ENCODE peak calls at places on chromosomes 5 and 9, in seven cellular contexts. One of them, this sample, is unnamed.

GRCh38 chr5:145548097-145548496 is 287.0 kb downstream of the PRELID2 start:
- DNase-seq in fibroblast of pulmonary artery: no peak
- DNase-seq in lung: no peak
- DNase-seq in thoracic aorta: no peak
- DNase-seq in CD8-positive, alpha-beta T cell: no peak
- DNase-seq in progenitor cell of endocrine pancreas: no peak
- DNase-seq in MM.1S: no peak
- DNase-seq in this sample: no peak

GRCh38 chr9:120532475-120532874 is 47.5 kb downstream of the CDK5RAP2 start:
- DNase-seq in fibroblast of pulmonary artery: peak
- DNase-seq in lung: peak
- DNase-seq in thoracic aorta: no peak
- DNase-seq in CD8-positive, alpha-beta T cell: no peak
- DNase-seq in progenitor cell of endocrine pancreas: no peak
- DNase-seq in MM.1S: no peak
- DNase-seq in this sample: no peak

GRCh38 chr9:8876303-8876702 is 1076.7 kb upstream of the DMAC1 start:
- DNase-seq in fibroblast of pulmonary artery: no peak
- DNase-seq in lung: no peak
- DNase-seq in thoracic aorta: no peak
- DNase-seq in CD8-positive, alpha-beta T cell: no peak
- DNase-seq in progenitor cell of endocrine pancreas: no peak
- DNase-seq in MM.1S: no peak
- DNase-seq in this sample: no peak

GRCh38 chr9:95521699-95522098 is 4.9 kb upstream of the PTCH1 start:
- DNase-seq in fibroblast of pulmonary artery: no peak
- DNase-seq in lung: no peak
- DNase-seq in thoracic aorta: no peak
- DNase-seq in CD8-positive, alpha-beta T cell: no peak
- DNase-seq in progenitor cell of endocrine pancreas: no peak
- DNase-seq in MM.1S: no peak
- DNase-seq in this sample: no peak

GRCh38 chr5:81896764-81897163 is 75.1 kb upstream of the ATG10 start:
- DNase-seq in fibroblast of pulmonary artery: no peak
- DNase-seq in lung: no peak
- DNase-seq in thoracic aorta: no peak
- DNase-seq in CD8-positive, alpha-beta T cell: no peak
- DNase-seq in progenitor cell of endocrine pancreas: no peak
- DNase-seq in MM.1S: no peak
- DNase-seq in this sample: no peak

GRCh38 chr5:71483355-71483754 is 27.9 kb downstream of the BDP1 start:
- DNase-seq in fibroblast of pulmonary artery: peak
- DNase-seq in lung: no peak
- DNase-seq in thoracic aorta: no peak
- DNase-seq in CD8-positive, alpha-beta T cell: no peak
- DNase-seq in progenitor cell of endocrine pancreas: no peak
- DNase-seq in MM.1S: no peak
- DNase-seq in this sample: no peak

GRCh38 chr9:127574089-127574921 is 37.8 kb upstream of the STXBP1 start:
- DNase-seq in fibroblast of pulmonary artery: peak
- DNase-seq in lung: peak
- DNase-seq in thoracic aorta: peak
- DNase-seq in CD8-positive, alpha-beta T cell: no peak
- DNase-seq in progenitor cell of endocrine pancreas: no peak
- DNase-seq in MM.1S: no peak
- DNase-seq in this sample: no peak

GRCh38 chr9:77846957-77847574 is 184.5 kb downstream of the GNAQ start:
- DNase-seq in fibroblast of pulmonary artery: peak
- DNase-seq in lung: no peak
- DNase-seq in thoracic aorta: no peak
- DNase-seq in CD8-positive, alpha-beta T cell: no peak
- DNase-seq in progenitor cell of endocrine pancreas: no peak
- DNase-seq in MM.1S: no peak
- DNase-seq in this sample: no peak

GRCh38 chr9:37511006-37511714 is 25.4 kb downstream of the POLR1E start:
- DNase-seq in fibroblast of pulmonary artery: no peak
- DNase-seq in lung: no peak
- DNase-seq in thoracic aorta: no peak
- DNase-seq in CD8-positive, alpha-beta T cell: no peak
- DNase-seq in progenitor cell of endocrine pancreas: no peak
- DNase-seq in MM.1S: no peak
- DNase-seq in this sample: peak

GRCh38 chr9:137049544-137050449 is 3.8 kb upstream of the NPDC1 start:
- DNase-seq in fibroblast of pulmonary artery: peak
- DNase-seq in lung: no peak
- DNase-seq in thoracic aorta: no peak
- DNase-seq in CD8-positive, alpha-beta T cell: peak
- DNase-seq in progenitor cell of endocrine pancreas: peak
- DNase-seq in MM.1S: peak
- DNase-seq in this sample: peak

GRCh38 chr9:92722386-92723298 is 42.0 kb downstream of the BICD2 start:
- DNase-seq in fibroblast of pulmonary artery: no peak
- DNase-seq in lung: no peak
- DNase-seq in thoracic aorta: no peak
- DNase-seq in CD8-positive, alpha-beta T cell: no peak
- DNase-seq in progenitor cell of endocrine pancreas: no peak
- DNase-seq in MM.1S: no peak
- DNase-seq in this sample: no peak

GRCh38 chr5:161105563-161105962 is 253.6 kb upstream of the ATP10B start:
- DNase-seq in fibroblast of pulmonary artery: peak
- DNase-seq in lung: no peak
- DNase-seq in thoracic aorta: no peak
- DNase-seq in CD8-positive, alpha-beta T cell: no peak
- DNase-seq in progenitor cell of endocrine pancreas: no peak
- DNase-seq in MM.1S: no peak
- DNase-seq in this sample: no peak

GRCh38 chr9:73011346-73011745 is 58.5 kb upstream of the ALDH1A1 start:
- DNase-seq in fibroblast of pulmonary artery: peak
- DNase-seq in lung: no peak
- DNase-seq in thoracic aorta: no peak
- DNase-seq in CD8-positive, alpha-beta T cell: no peak
- DNase-seq in progenitor cell of endocrine pancreas: no peak
- DNase-seq in MM.1S: no peak
- DNase-seq in this sample: no peak

GRCh38 chr5:156147948-156148285 is 179.0 kb upstream of the SGCD start:
- DNase-seq in fibroblast of pulmonary artery: no peak
- DNase-seq in lung: no peak
- DNase-seq in thoracic aorta: no peak
- DNase-seq in CD8-positive, alpha-beta T cell: no peak
- DNase-seq in progenitor cell of endocrine pancreas: no peak
- DNase-seq in MM.1S: no peak
- DNase-seq in this sample: no peak

GRCh38 chr5:156128026-156128425 is 198.9 kb upstream of the SGCD start:
- DNase-seq in fibroblast of pulmonary artery: no peak
- DNase-seq in lung: no peak
- DNase-seq in thoracic aorta: no peak
- DNase-seq in CD8-positive, alpha-beta T cell: no peak
- DNase-seq in progenitor cell of endocrine pancreas: no peak
- DNase-seq in MM.1S: peak
- DNase-seq in this sample: peak

GRCh38 chr5:168364151-168364661 is 72.8 kb downstream of the WWC1 start:
- DNase-seq in fibroblast of pulmonary artery: no peak
- DNase-seq in lung: no peak
- DNase-seq in thoracic aorta: no peak
- DNase-seq in CD8-positive, alpha-beta T cell: no peak
- DNase-seq in progenitor cell of endocrine pancreas: no peak
- DNase-seq in MM.1S: no peak
- DNase-seq in this sample: no peak

GRCh38 chr5:34563951-34564705 is 92.0 kb upstream of the RAI14 start:
- DNase-seq in fibroblast of pulmonary artery: peak
- DNase-seq in lung: no peak
- DNase-seq in thoracic aorta: no peak
- DNase-seq in CD8-positive, alpha-beta T cell: no peak
- DNase-seq in progenitor cell of endocrine pancreas: no peak
- DNase-seq in MM.1S: no peak
- DNase-seq in this sample: no peak

DNA sequence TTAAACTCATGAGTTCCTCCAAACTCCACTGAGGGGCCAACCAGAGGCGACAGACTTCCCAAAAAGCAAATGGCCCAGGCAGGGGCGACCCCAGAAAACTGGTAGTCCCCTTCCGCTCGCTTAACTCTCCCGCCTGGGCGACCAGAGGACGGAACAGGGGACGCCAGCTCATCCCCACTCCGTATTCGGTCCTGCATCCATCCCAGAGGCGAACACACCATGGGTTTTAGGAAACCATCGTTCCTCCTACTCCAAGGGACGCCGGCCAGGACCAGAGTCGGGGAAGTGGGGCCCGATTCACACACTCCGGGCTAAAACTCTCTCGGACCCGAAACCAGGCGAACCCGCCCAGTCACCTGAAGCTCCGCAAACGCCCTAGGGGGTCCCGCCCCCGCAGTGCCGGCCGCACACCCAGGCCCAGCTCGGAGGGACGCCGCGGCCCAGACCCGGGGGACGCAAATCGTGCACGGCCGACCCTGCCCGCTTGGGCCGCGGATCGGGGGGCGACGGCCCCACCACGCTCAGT is 478 bp downstream of the TEX10 start:
- DNase-seq in fibroblast of pulmonary artery: no peak
- DNase-seq in lung: peak
- DNase-seq in thoracic aorta: no peak
- DNase-seq in CD8-positive, alpha-beta T cell: peak
- DNase-seq in progenitor cell of endocrine pancreas: no peak
- DNase-seq in MM.1S: peak
- DNase-seq in this sample: peak
- TF ChIP-seq CTCF in fibroblast of pulmonary artery: no peak
- TF ChIP-seq CTCF in lung: no peak
- TF ChIP-seq CTCF in thoracic aorta: no peak
- TF ChIP-seq CTCF in CD8-positive, alpha-beta T cell: no peak
- TF ChIP-seq CTCF in progenitor cell of endocrine pancreas: no peak
- TF ChIP-seq CTCF in MM.1S: no peak
- TF ChIP-seq CTCF in this sample: no peak

GRCh38 chr5:181138258-181138657 is 7.3 kb upstream of the OR2V1 start:
- DNase-seq in fibroblast of pulmonary artery: no peak
- DNase-seq in lung: no peak
- DNase-seq in thoracic aorta: no peak
- DNase-seq in CD8-positive, alpha-beta T cell: no peak
- DNase-seq in progenitor cell of endocrine pancreas: no peak
- DNase-seq in MM.1S: no peak
- DNase-seq in this sample: no peak
- TF ChIP-seq CTCF in fibroblast of pulmonary artery: no peak
- TF ChIP-seq CTCF in lung: no peak
- TF ChIP-seq CTCF in thoracic aorta: no peak
- TF ChIP-seq CTCF in CD8-positive, alpha-beta T cell: no peak
- TF ChIP-seq CTCF in progenitor cell of endocrine pancreas: no peak
- TF ChIP-seq CTCF in MM.1S: no peak
- TF ChIP-seq CTCF in this sample: no peak

DNA sequence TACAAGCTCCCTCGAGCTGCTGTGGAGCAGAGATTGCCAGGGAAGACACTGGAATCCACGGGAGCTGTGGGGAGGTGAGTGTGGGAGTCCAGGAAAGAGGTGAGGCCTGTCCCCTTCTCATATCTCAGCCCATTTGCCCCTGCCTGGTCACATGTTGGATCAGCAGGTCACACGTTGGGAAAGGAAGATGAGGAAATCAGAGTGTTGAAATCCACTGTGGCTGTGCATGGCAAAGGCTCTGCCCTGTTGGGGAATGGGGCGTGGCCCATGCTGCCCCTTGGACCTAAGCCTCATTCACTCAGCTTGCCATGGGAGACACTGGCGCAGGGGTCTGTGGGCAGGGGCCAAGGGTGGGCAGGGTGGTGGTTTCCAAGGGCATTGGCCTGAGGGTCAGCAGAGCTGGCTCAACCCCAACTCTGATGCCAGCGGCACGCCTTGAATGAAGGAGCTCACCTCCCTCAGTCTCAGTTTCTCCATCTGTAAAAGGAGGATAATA is 85.4 kb upstream of the CPEB4 start:
- DNase-seq in fibroblast of pulmonary artery: peak
- DNase-seq in lung: peak
- DNase-seq in thoracic aorta: peak
- DNase-seq in CD8-positive, alpha-beta T cell: no peak
- DNase-seq in progenitor cell of endocrine pancreas: no peak
- DNase-seq in MM.1S: no peak
- DNase-seq in this sample: no peak
- TF ChIP-seq CTCF in fibroblast of pulmonary artery: no peak
- TF ChIP-seq CTCF in lung: no peak
- TF ChIP-seq CTCF in thoracic aorta: no peak
- TF ChIP-seq CTCF in CD8-positive, alpha-beta T cell: no peak
- TF ChIP-seq CTCF in progenitor cell of endocrine pancreas: no peak
- TF ChIP-seq CTCF in MM.1S: no peak
- TF ChIP-seq CTCF in this sample: no peak

DNA sequence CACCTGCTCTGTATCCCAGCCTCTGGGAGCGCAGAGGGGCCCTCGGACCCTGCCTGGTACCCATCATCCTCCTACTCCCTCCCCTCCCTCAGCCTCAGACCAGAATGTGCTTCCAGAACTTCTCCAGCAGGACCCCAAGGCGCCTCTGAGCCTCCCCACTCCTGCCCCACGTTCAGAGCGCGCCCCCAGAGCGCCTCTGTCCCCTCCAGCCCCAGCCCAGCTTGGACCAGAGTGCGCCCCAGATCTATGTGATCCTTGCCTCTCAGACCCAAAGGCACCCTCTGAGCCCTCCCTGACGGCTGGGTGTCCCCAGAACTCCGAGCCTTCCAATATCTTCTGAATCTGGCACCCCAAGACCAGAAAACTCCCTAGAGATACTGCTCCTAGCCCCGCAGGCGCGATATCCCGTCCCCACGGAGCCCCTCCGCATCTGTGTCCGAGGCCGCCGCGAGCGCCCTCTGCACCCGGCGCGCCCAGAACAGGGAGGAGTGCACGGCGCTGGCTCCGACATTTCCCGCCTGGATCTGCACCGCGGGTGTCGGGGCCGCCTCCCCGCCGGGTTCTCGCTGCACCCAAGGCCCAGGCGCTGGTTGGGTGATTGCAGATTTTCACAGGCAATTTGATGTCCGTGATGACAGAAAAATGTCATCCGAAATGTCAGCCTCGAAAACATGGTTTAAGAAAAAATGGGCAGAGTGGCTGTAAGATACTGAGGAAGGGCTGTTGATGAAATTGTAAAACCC is 522 bp downstream of the BHMT start:
- DNase-seq in fibroblast of pulmonary artery: no peak
- DNase-seq in lung: no peak
- DNase-seq in thoracic aorta: no peak
- DNase-seq in CD8-positive, alpha-beta T cell: no peak
- DNase-seq in progenitor cell of endocrine pancreas: no peak
- DNase-seq in MM.1S: no peak
- DNase-seq in this sample: no peak
- TF ChIP-seq CTCF in fibroblast of pulmonary artery: no peak
- TF ChIP-seq CTCF in lung: no peak
- TF ChIP-seq CTCF in thoracic aorta: no peak
- TF ChIP-seq CTCF in CD8-positive, alpha-beta T cell: no peak
- TF ChIP-seq CTCF in progenitor cell of endocrine pancreas: peak
- TF ChIP-seq CTCF in MM.1S: no peak
- TF ChIP-seq CTCF in this sample: no peak

GRCh38 chr9:114738581-114739316 is 56.8 kb upstream of the TEX48 start:
- DNase-seq in fibroblast of pulmonary artery: peak
- DNase-seq in lung: peak
- DNase-seq in thoracic aorta: peak
- DNase-seq in CD8-positive, alpha-beta T cell: peak
- DNase-seq in progenitor cell of endocrine pancreas: peak
- DNase-seq in MM.1S: peak
- DNase-seq in this sample: peak
- TF ChIP-seq CTCF in fibroblast of pulmonary artery: peak
- TF ChIP-seq CTCF in lung: peak
- TF ChIP-seq CTCF in thoracic aorta: peak
- TF ChIP-seq CTCF in CD8-positive, alpha-beta T cell: peak
- TF ChIP-seq CTCF in progenitor cell of endocrine pancreas: peak
- TF ChIP-seq CTCF in MM.1S: peak
- TF ChIP-seq CTCF in this sample: peak